ENCODE peak calls at places on chromosomes 13 and 19, in nine cellular contexts. One of them, this sample, is unnamed.
A peak's percentile ranks its signal among the peaks of the same experiment; 100 is the strongest.

GRCh38 chr19:54792814-54793213 is 10.6 kb upstream of the KIR2DL4 start:
- DNase-seq in neuronal stem cell: no peak
- DNase-seq in NT2/D1: no peak
- DNase-seq in heart right ventricle: no peak
- DNase-seq in mammary epithelial cell: no peak
- DNase-seq in neural progenitor cell: no peak
- DNase-seq in Karpas-422: peak; percentile 40
- DNase-seq in lower lobe of right lung: no peak
- DNase-seq in IMR-90: no peak
- DNase-seq in this sample: no peak

GRCh38 chr13:84821261-84821660 is 939.0 kb upstream of the SLITRK1 start:
- DNase-seq in neuronal stem cell: no peak
- DNase-seq in NT2/D1: no peak
- DNase-seq in heart right ventricle: no peak
- DNase-seq in mammary epithelial cell: no peak
- DNase-seq in neural progenitor cell: no peak
- DNase-seq in Karpas-422: no peak
- DNase-seq in lower lobe of right lung: no peak
- DNase-seq in IMR-90: no peak
- DNase-seq in this sample: no peak

GRCh38 chr13:113233101-113233500 is 23.7 kb downstream of the CUL4A start:
- DNase-seq in neuronal stem cell: no peak
- DNase-seq in NT2/D1: no peak
- DNase-seq in heart right ventricle: no peak
- DNase-seq in mammary epithelial cell: no peak
- DNase-seq in neural progenitor cell: no peak
- DNase-seq in Karpas-422: no peak
- DNase-seq in lower lobe of right lung: no peak
- DNase-seq in IMR-90: no peak
- DNase-seq in this sample: no peak

GRCh38 chr19:49347191-49347590 is 12.0 kb downstream of the CD37 start:
- DNase-seq in neuronal stem cell: no peak
- DNase-seq in NT2/D1: no peak
- DNase-seq in heart right ventricle: no peak
- DNase-seq in mammary epithelial cell: no peak
- DNase-seq in neural progenitor cell: no peak
- DNase-seq in Karpas-422: no peak
- DNase-seq in lower lobe of right lung: no peak
- DNase-seq in IMR-90: no peak
- DNase-seq in this sample: no peak

GRCh38 chr13:113536461-113537110 is 46.1 kb upstream of the DCUN1D2 start:
- DNase-seq in neuronal stem cell: no peak
- DNase-seq in NT2/D1: no peak
- DNase-seq in heart right ventricle: no peak
- DNase-seq in mammary epithelial cell: no peak
- DNase-seq in neural progenitor cell: no peak
- DNase-seq in Karpas-422: no peak
- DNase-seq in lower lobe of right lung: peak; percentile 24
- DNase-seq in IMR-90: no peak
- DNase-seq in this sample: no peak

GRCh38 chr19:41264581-41265375 is 606 bp downstream of the HNRNPUL1 start:
- DNase-seq in neuronal stem cell: no peak
- DNase-seq in NT2/D1: no peak
- DNase-seq in heart right ventricle: peak; percentile 61
- DNase-seq in mammary epithelial cell: peak; percentile 42
- DNase-seq in neural progenitor cell: peak; percentile 54
- DNase-seq in Karpas-422: peak; percentile 89
- DNase-seq in lower lobe of right lung: peak; percentile 75
- DNase-seq in IMR-90: peak; percentile 34
- DNase-seq in this sample: peak; percentile 68

GRCh38 chr19:3607398-3608078 is 863 bp upstream of the TBXA2R start:
- DNase-seq in neuronal stem cell: no peak
- DNase-seq in NT2/D1: no peak
- DNase-seq in heart right ventricle: peak; percentile 82
- DNase-seq in mammary epithelial cell: no peak
- DNase-seq in neural progenitor cell: peak; percentile 66
- DNase-seq in Karpas-422: no peak
- DNase-seq in lower lobe of right lung: peak; percentile 46
- DNase-seq in IMR-90: no peak
- DNase-seq in this sample: peak; percentile 54

GRCh38 chr19:17319473-17320238 is 10.3 kb downstream of the DDA1 start:
- DNase-seq in neuronal stem cell: no peak
- DNase-seq in NT2/D1: no peak
- DNase-seq in heart right ventricle: no peak
- DNase-seq in mammary epithelial cell: no peak
- DNase-seq in neural progenitor cell: no peak
- DNase-seq in Karpas-422: no peak
- DNase-seq in lower lobe of right lung: no peak
- DNase-seq in IMR-90: no peak
- DNase-seq in this sample: no peak

GRCh38 chr13:27858046-27858445 is 61.8 kb upstream of the PDX1 start:
- DNase-seq in neuronal stem cell: no peak
- DNase-seq in NT2/D1: no peak
- DNase-seq in heart right ventricle: no peak
- DNase-seq in mammary epithelial cell: no peak
- DNase-seq in neural progenitor cell: no peak
- DNase-seq in Karpas-422: no peak
- DNase-seq in lower lobe of right lung: no peak
- DNase-seq in IMR-90: no peak
- DNase-seq in this sample: no peak

GRCh38 chr19:4403005-4403761 is 743 bp downstream of the CHAF1A start:
- DNase-seq in neuronal stem cell: no peak
- DNase-seq in NT2/D1: no peak
- DNase-seq in heart right ventricle: no peak
- DNase-seq in mammary epithelial cell: no peak
- DNase-seq in neural progenitor cell: peak; percentile 40
- DNase-seq in Karpas-422: peak; percentile 53
- DNase-seq in lower lobe of right lung: no peak
- DNase-seq in IMR-90: no peak
- DNase-seq in this sample: no peak

GRCh38 chr19:29672933-29673336 is 7.7 kb downstream of the PLEKHF1 start:
- DNase-seq in neuronal stem cell: no peak
- DNase-seq in NT2/D1: no peak
- DNase-seq in heart right ventricle: no peak
- DNase-seq in mammary epithelial cell: no peak
- DNase-seq in neural progenitor cell: no peak
- DNase-seq in Karpas-422: peak; percentile 30
- DNase-seq in lower lobe of right lung: no peak
- DNase-seq in IMR-90: no peak
- DNase-seq in this sample: no peak

GRCh38 chr19:29672319-29672932 is 7.2 kb downstream of the PLEKHF1 start:
- DNase-seq in neuronal stem cell: no peak
- DNase-seq in NT2/D1: no peak
- DNase-seq in heart right ventricle: no peak
- DNase-seq in mammary epithelial cell: no peak
- DNase-seq in neural progenitor cell: no peak
- DNase-seq in Karpas-422: no peak
- DNase-seq in lower lobe of right lung: no peak
- DNase-seq in IMR-90: no peak
- DNase-seq in this sample: no peak

GRCh38 chr19:29675120-29675649 is 9.9 kb downstream of the PLEKHF1 start:
- DNase-seq in neuronal stem cell: no peak
- DNase-seq in NT2/D1: no peak
- DNase-seq in heart right ventricle: no peak
- DNase-seq in mammary epithelial cell: no peak
- DNase-seq in neural progenitor cell: no peak
- DNase-seq in Karpas-422: no peak
- DNase-seq in lower lobe of right lung: no peak
- DNase-seq in IMR-90: no peak
- DNase-seq in this sample: no peak

GRCh38 chr19:29674374-29675119 is 9.3 kb downstream of the PLEKHF1 start:
- DNase-seq in neuronal stem cell: no peak
- DNase-seq in NT2/D1: no peak
- DNase-seq in heart right ventricle: no peak
- DNase-seq in mammary epithelial cell: no peak
- DNase-seq in neural progenitor cell: no peak
- DNase-seq in Karpas-422: no peak
- DNase-seq in lower lobe of right lung: no peak
- DNase-seq in IMR-90: no peak
- DNase-seq in this sample: no peak

DNA sequence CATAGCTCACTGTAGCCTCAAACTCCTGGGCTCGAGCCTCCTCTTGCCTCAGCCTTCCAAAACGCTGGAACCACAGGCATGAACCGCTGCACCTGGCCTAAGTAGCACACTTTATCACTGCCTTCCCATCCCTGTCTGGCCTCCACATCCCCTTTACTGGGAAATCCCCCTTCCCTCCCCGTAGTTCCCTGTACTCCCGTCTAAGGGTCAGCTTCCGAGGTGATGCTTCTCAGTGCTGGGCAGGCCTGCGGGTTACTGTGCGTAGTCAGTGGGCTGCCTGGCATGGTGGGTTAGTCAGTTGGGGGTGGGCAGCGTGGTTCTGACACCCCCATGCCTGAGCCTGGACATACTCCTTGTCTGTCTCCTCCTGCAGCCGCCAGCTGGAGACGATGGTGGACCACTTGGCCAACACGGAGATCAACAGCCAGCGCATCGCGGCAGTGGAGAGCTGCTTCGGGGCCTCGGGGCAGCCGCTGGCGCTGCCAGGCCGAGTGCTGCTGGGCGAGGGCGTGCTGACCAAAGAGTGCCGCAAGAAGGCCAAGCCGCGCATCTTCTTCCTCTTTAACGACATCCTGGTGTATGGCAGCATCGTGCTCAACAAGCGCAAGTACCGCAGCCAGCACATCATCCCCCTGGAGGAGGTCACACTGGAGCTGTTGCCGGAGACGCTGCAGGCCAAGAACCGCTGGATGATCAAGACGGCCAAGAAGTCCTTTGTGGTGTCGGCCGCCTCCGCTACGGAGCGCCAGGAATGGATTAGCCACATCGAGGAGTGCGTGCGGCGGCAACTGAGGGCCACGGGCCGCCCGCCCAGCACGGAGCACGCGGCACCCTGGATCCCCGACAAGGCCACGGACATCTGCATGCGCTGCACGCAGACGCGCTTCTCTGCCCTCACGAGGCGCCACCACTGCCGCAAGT is 8.4 kb downstream of the PLEKHF1 start:
- DNase-seq in neuronal stem cell: no peak
- DNase-seq in NT2/D1: no peak
- DNase-seq in heart right ventricle: no peak
- DNase-seq in mammary epithelial cell: no peak
- DNase-seq in neural progenitor cell: no peak
- DNase-seq in Karpas-422: no peak
- DNase-seq in lower lobe of right lung: no peak
- DNase-seq in IMR-90: no peak
- DNase-seq in this sample: no peak
- H3K4me3 ChIP-seq in neuronal stem cell: no peak overlapping the region
- H3K4me3 ChIP-seq in NT2/D1: no peak overlapping the region
- H3K4me3 ChIP-seq in heart right ventricle: no peak overlapping the region
- H3K4me3 ChIP-seq in mammary epithelial cell: no peak overlapping the region
- H3K4me3 ChIP-seq in neural progenitor cell: no peak overlapping the region
- H3K4me3 ChIP-seq in Karpas-422: no peak overlapping the region
- H3K4me3 ChIP-seq in lower lobe of right lung: no peak overlapping the region
- H3K4me3 ChIP-seq in IMR-90: no peak overlapping the region
- H3K4me3 ChIP-seq in this sample: no peak overlapping the region

GRCh38 chr13:29140277-29140676 is 320.1 kb downstream of the MTUS2 start:
- DNase-seq in neuronal stem cell: no peak
- DNase-seq in NT2/D1: no peak
- DNase-seq in heart right ventricle: peak; percentile 28
- DNase-seq in mammary epithelial cell: no peak
- DNase-seq in neural progenitor cell: no peak
- DNase-seq in Karpas-422: no peak
- DNase-seq in lower lobe of right lung: no peak
- DNase-seq in IMR-90: no peak
- DNase-seq in this sample: peak; percentile 41
- H3K9me3 ChIP-seq in neuronal stem cell: no peaks in the 10 kb centered on the region
- H3K9me3 ChIP-seq in NT2/D1: peaks cover 7% of the 10 kb centered on the region
- H3K9me3 ChIP-seq in heart right ventricle: peaks cover 6% of the 10 kb centered on the region
- H3K9me3 ChIP-seq in mammary epithelial cell: peaks cover 26% of the 10 kb centered on the region
- H3K9me3 ChIP-seq in neural progenitor cell: no peaks in the 10 kb centered on the region
- H3K9me3 ChIP-seq in Karpas-422: no peaks in the 10 kb centered on the region
- H3K9me3 ChIP-seq in lower lobe of right lung: no peaks in the 10 kb centered on the region
- H3K9me3 ChIP-seq in IMR-90: peaks cover 18% of the 10 kb centered on the region
- H3K9me3 ChIP-seq in this sample: no peaks in the 10 kb centered on the region

GRCh38 chr13:47044842-47045241 is 148.0 kb upstream of the HTR2A start:
- DNase-seq in neuronal stem cell: no peak
- DNase-seq in NT2/D1: no peak
- DNase-seq in heart right ventricle: no peak
- DNase-seq in mammary epithelial cell: no peak
- DNase-seq in neural progenitor cell: no peak
- DNase-seq in Karpas-422: no peak
- DNase-seq in lower lobe of right lung: no peak
- DNase-seq in IMR-90: no peak
- DNase-seq in this sample: no peak
- H3K27me3 ChIP-seq in neuronal stem cell: no peaks in the 10 kb centered on the region
- H3K27me3 ChIP-seq in NT2/D1: no peaks in the 10 kb centered on the region
- H3K27me3 ChIP-seq in heart right ventricle: no peaks in the 10 kb centered on the region
- H3K27me3 ChIP-seq in mammary epithelial cell: no peaks in the 10 kb centered on the region
- H3K27me3 ChIP-seq in neural progenitor cell: no peaks in the 10 kb centered on the region
- H3K27me3 ChIP-seq in Karpas-422: no peaks in the 10 kb centered on the region
- H3K27me3 ChIP-seq in lower lobe of right lung: no peaks in the 10 kb centered on the region
- H3K27me3 ChIP-seq in IMR-90: no peaks in the 10 kb centered on the region
- H3K27me3 ChIP-seq in this sample: no peaks in the 10 kb centered on the region

GRCh38 chr13:24159362-24159761 is 1.2 kb upstream of the SPATA13 start:
- DNase-seq in neuronal stem cell: no peak
- DNase-seq in NT2/D1: no peak
- DNase-seq in heart right ventricle: no peak
- DNase-seq in mammary epithelial cell: no peak
- DNase-seq in neural progenitor cell: no peak
- DNase-seq in Karpas-422: no peak
- DNase-seq in lower lobe of right lung: no peak
- DNase-seq in IMR-90: no peak
- DNase-seq in this sample: no peak

GRCh38 chr13:24159921-24160324 is 597 bp upstream of the SPATA13 start:
- DNase-seq in neuronal stem cell: no peak
- DNase-seq in NT2/D1: no peak
- DNase-seq in heart right ventricle: no peak
- DNase-seq in mammary epithelial cell: no peak
- DNase-seq in neural progenitor cell: peak; percentile 41
- DNase-seq in Karpas-422: no peak
- DNase-seq in lower lobe of right lung: no peak
- DNase-seq in IMR-90: no peak
- DNase-seq in this sample: peak; percentile 32

GRCh38 chr13:24161010-24161775 is 673 bp downstream of the SPATA13 start:
- DNase-seq in neuronal stem cell: no peak
- DNase-seq in NT2/D1: no peak
- DNase-seq in heart right ventricle: peak; percentile 7
- DNase-seq in mammary epithelial cell: no peak
- DNase-seq in neural progenitor cell: peak; percentile 37
- DNase-seq in Karpas-422: no peak
- DNase-seq in lower lobe of right lung: peak; percentile 62
- DNase-seq in IMR-90: no peak
- DNase-seq in this sample: peak; percentile 33

GRCh38 chr13:24162604-24163003 is 2.1 kb downstream of the SPATA13 start:
- DNase-seq in neuronal stem cell: no peak
- DNase-seq in NT2/D1: no peak
- DNase-seq in heart right ventricle: no peak
- DNase-seq in mammary epithelial cell: no peak
- DNase-seq in neural progenitor cell: peak; percentile 23
- DNase-seq in Karpas-422: no peak
- DNase-seq in lower lobe of right lung: no peak
- DNase-seq in IMR-90: no peak
- DNase-seq in this sample: peak; percentile 15

DNA sequence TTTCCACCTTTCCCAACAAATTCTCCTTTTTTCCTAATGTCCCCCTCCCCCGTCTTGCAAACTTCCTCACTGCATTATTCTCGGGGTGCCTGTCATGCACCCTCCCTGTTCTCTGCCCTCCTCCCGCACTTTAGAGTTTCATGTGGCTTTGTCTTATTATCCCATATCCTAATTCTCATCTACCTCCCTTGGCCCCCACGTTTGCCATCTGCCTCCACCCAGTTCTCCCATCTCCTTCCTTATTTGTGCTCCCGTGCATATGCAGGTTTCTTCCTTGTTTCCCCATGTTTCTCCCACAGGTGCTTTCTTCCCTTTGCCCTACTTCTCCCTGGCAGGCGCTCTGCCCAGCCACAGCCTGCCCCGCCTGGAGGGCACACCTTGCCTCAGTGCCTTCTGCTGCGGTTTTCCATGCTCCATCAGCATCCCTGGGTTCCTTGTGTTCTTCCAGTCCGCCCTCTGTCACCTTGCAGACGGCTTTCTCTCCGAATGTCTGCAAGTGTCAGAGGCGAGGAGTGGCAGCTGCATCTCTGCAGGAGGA is 1.5 kb downstream of the SPATA13 start:
- DNase-seq in neuronal stem cell: no peak
- DNase-seq in NT2/D1: no peak
- DNase-seq in heart right ventricle: no peak
- DNase-seq in mammary epithelial cell: no peak
- DNase-seq in neural progenitor cell: no peak
- DNase-seq in Karpas-422: no peak
- DNase-seq in lower lobe of right lung: no peak
- DNase-seq in IMR-90: no peak
- DNase-seq in this sample: no peak
- H3K4me3 ChIP-seq in neuronal stem cell: peak overlapping the region; percentile 79
- H3K4me3 ChIP-seq in NT2/D1: peak overlapping the region; percentile 85
- H3K4me3 ChIP-seq in heart right ventricle: peak overlapping the region; percentile 94
- H3K4me3 ChIP-seq in mammary epithelial cell: no peak overlapping the region
- H3K4me3 ChIP-seq in neural progenitor cell: peak overlapping the region; percentile 68
- H3K4me3 ChIP-seq in Karpas-422: no peak overlapping the region
- H3K4me3 ChIP-seq in lower lobe of right lung: peak overlapping the region; percentile 94
- H3K4me3 ChIP-seq in IMR-90: peak overlapping the region; percentile 94
- H3K4me3 ChIP-seq in this sample: peak overlapping the region; percentile 95

This sample was measured in MG63.